ENCODE peak calls at places on chromosomes 3 and 15, in ten cellular contexts. One of them, this sample, is unnamed.

GRCh38 chr3:38581774-38582173 is 67.7 kb downstream of the SCN5A start:
- DNase-seq in breast epithelium: no peak
- DNase-seq in brain microvascular endothelial cell: no peak
- DNase-seq in thoracic aorta: no peak
- DNase-seq in neuronal stem cell: no peak
- DNase-seq in PC-3: no peak
- DNase-seq in astrocyte: no peak
- DNase-seq in aorta: no peak
- DNase-seq in GM23248: no peak
- DNase-seq in CD8-positive, alpha-beta T cell: no peak
- DNase-seq in this sample: peak

GRCh38 chr15:85581495-85581894 is 201.1 kb downstream of the AKAP13 start:
- DNase-seq in thoracic aorta: no peak
- DNase-seq in CD8-positive, alpha-beta T cell: peak
- DNase-seq in brain microvascular endothelial cell: no peak
- DNase-seq in PC-3: no peak
- DNase-seq in breast epithelium: no peak
- DNase-seq in GM23248: no peak
- DNase-seq in neuronal stem cell: no peak
- DNase-seq in astrocyte: no peak
- DNase-seq in aorta: peak
- DNase-seq in this sample: no peak

GRCh38 chr3:9583792-9584191 is 30.2 kb upstream of the LHFPL4 start:
- DNase-seq in GM23248: no peak
- DNase-seq in breast epithelium: no peak
- DNase-seq in thoracic aorta: no peak
- DNase-seq in CD8-positive, alpha-beta T cell: no peak
- DNase-seq in brain microvascular endothelial cell: no peak
- DNase-seq in neuronal stem cell: no peak
- DNase-seq in PC-3: peak
- DNase-seq in aorta: no peak
- DNase-seq in astrocyte: no peak
- DNase-seq in this sample: no peak

GRCh38 chr15:63444607-63445006 is 59.8 kb upstream of the USP3 start:
- DNase-seq in GM23248: no peak
- DNase-seq in brain microvascular endothelial cell: no peak
- DNase-seq in breast epithelium: no peak
- DNase-seq in thoracic aorta: no peak
- DNase-seq in PC-3: no peak
- DNase-seq in CD8-positive, alpha-beta T cell: no peak
- DNase-seq in astrocyte: no peak
- DNase-seq in neuronal stem cell: no peak
- DNase-seq in aorta: no peak
- DNase-seq in this sample: no peak

GRCh38 chr3:134607054-134608022 is 43.5 kb downstream of the KY start:
- DNase-seq in PC-3: no peak
- DNase-seq in aorta: no peak
- DNase-seq in thoracic aorta: no peak
- DNase-seq in brain microvascular endothelial cell: no peak
- DNase-seq in neuronal stem cell: no peak
- DNase-seq in CD8-positive, alpha-beta T cell: no peak
- DNase-seq in GM23248: no peak
- DNase-seq in breast epithelium: no peak
- DNase-seq in astrocyte: peak
- DNase-seq in this sample: no peak

GRCh38 chr3:160804762-160805161 is 48.7 kb downstream of the PPM1L start:
- DNase-seq in aorta: peak
- DNase-seq in PC-3: no peak
- DNase-seq in CD8-positive, alpha-beta T cell: no peak
- DNase-seq in brain microvascular endothelial cell: peak
- DNase-seq in astrocyte: no peak
- DNase-seq in neuronal stem cell: no peak
- DNase-seq in breast epithelium: no peak
- DNase-seq in GM23248: peak
- DNase-seq in thoracic aorta: no peak
- DNase-seq in this sample: no peak

GRCh38 chr3:17686613-17687012 is 55.8 kb downstream of the TBC1D5 start:
- DNase-seq in aorta: no peak
- DNase-seq in brain microvascular endothelial cell: no peak
- DNase-seq in astrocyte: no peak
- DNase-seq in GM23248: peak
- DNase-seq in neuronal stem cell: no peak
- DNase-seq in PC-3: peak
- DNase-seq in breast epithelium: no peak
- DNase-seq in thoracic aorta: no peak
- DNase-seq in CD8-positive, alpha-beta T cell: no peak
- DNase-seq in this sample: no peak

GRCh38 chr3:10883478-10884234 is 67.6 kb downstream of the SLC6A11 start:
- DNase-seq in GM23248: peak
- DNase-seq in breast epithelium: no peak
- DNase-seq in aorta: no peak
- DNase-seq in CD8-positive, alpha-beta T cell: no peak
- DNase-seq in PC-3: peak
- DNase-seq in astrocyte: no peak
- DNase-seq in brain microvascular endothelial cell: peak
- DNase-seq in neuronal stem cell: peak
- DNase-seq in thoracic aorta: no peak
- DNase-seq in this sample: no peak

GRCh38 chr15:41501961-41502786 is 8.5 kb downstream of the ITPKA start:
- DNase-seq in thoracic aorta: no peak
- DNase-seq in astrocyte: no peak
- DNase-seq in PC-3: no peak
- DNase-seq in GM23248: peak
- DNase-seq in brain microvascular endothelial cell: no peak
- DNase-seq in CD8-positive, alpha-beta T cell: peak
- DNase-seq in neuronal stem cell: no peak
- DNase-seq in breast epithelium: no peak
- DNase-seq in aorta: no peak
- DNase-seq in this sample: no peak

GRCh38 chr15:60399931-60400330 is 2.1 kb upstream of the ANXA2 start:
- DNase-seq in aorta: no peak
- DNase-seq in astrocyte: peak
- DNase-seq in brain microvascular endothelial cell: no peak
- DNase-seq in CD8-positive, alpha-beta T cell: no peak
- DNase-seq in thoracic aorta: no peak
- DNase-seq in neuronal stem cell: no peak
- DNase-seq in breast epithelium: no peak
- DNase-seq in GM23248: peak
- DNase-seq in PC-3: peak
- DNase-seq in this sample: no peak

GRCh38 chr15:29736745-29737023 is 85.6 kb downstream of the TJP1 start:
- DNase-seq in neuronal stem cell: no peak
- DNase-seq in CD8-positive, alpha-beta T cell: no peak
- DNase-seq in astrocyte: peak
- DNase-seq in GM23248: peak
- DNase-seq in thoracic aorta: no peak
- DNase-seq in aorta: no peak
- DNase-seq in brain microvascular endothelial cell: peak
- DNase-seq in breast epithelium: no peak
- DNase-seq in PC-3: peak
- DNase-seq in this sample: no peak

GRCh38 chr15:59656935-59657634 is at the start of gene GTF2A2:
- DNase-seq in GM23248: peak
- DNase-seq in CD8-positive, alpha-beta T cell: peak
- DNase-seq in breast epithelium: peak
- DNase-seq in aorta: peak
- DNase-seq in PC-3: peak
- DNase-seq in astrocyte: peak
- DNase-seq in brain microvascular endothelial cell: peak
- DNase-seq in thoracic aorta: peak
- DNase-seq in neuronal stem cell: peak
- DNase-seq in this sample: peak

GRCh38 chr3:185760550-185760949 is 64.3 kb downstream of the IGF2BP2 start:
- DNase-seq in astrocyte: no peak
- DNase-seq in thoracic aorta: no peak
- DNase-seq in PC-3: no peak
- DNase-seq in breast epithelium: no peak
- DNase-seq in CD8-positive, alpha-beta T cell: no peak
- DNase-seq in aorta: no peak
- DNase-seq in GM23248: peak
- DNase-seq in neuronal stem cell: no peak
- DNase-seq in brain microvascular endothelial cell: no peak
- DNase-seq in this sample: no peak
- H3K27ac ChIP-seq in astrocyte: no peak
- H3K27ac ChIP-seq in thoracic aorta: no peak
- H3K27ac ChIP-seq in PC-3: peak
- H3K27ac ChIP-seq in breast epithelium: peak
- H3K27ac ChIP-seq in CD8-positive, alpha-beta T cell: no peak
- H3K27ac ChIP-seq in aorta: no peak
- H3K27ac ChIP-seq in GM23248: peak
- H3K27ac ChIP-seq in neuronal stem cell: no peak
- H3K27ac ChIP-seq in brain microvascular endothelial cell: no peak
- H3K27ac ChIP-seq in this sample: no peak

GRCh38 chr3:194104041-194104751 is 31.8 kb upstream of the HES1 start:
- DNase-seq in aorta: no peak
- DNase-seq in CD8-positive, alpha-beta T cell: no peak
- DNase-seq in brain microvascular endothelial cell: no peak
- DNase-seq in PC-3: peak
- DNase-seq in astrocyte: no peak
- DNase-seq in breast epithelium: no peak
- DNase-seq in GM23248: no peak
- DNase-seq in neuronal stem cell: no peak
- DNase-seq in thoracic aorta: no peak
- DNase-seq in this sample: no peak
- H3K27ac ChIP-seq in aorta: no peak
- H3K27ac ChIP-seq in CD8-positive, alpha-beta T cell: no peak
- H3K27ac ChIP-seq in brain microvascular endothelial cell: no peak
- H3K27ac ChIP-seq in PC-3: no peak
- H3K27ac ChIP-seq in astrocyte: no peak
- H3K27ac ChIP-seq in breast epithelium: no peak
- H3K27ac ChIP-seq in GM23248: no peak
- H3K27ac ChIP-seq in neuronal stem cell: no peak
- H3K27ac ChIP-seq in thoracic aorta: no peak
- H3K27ac ChIP-seq in this sample: no peak

DNA sequence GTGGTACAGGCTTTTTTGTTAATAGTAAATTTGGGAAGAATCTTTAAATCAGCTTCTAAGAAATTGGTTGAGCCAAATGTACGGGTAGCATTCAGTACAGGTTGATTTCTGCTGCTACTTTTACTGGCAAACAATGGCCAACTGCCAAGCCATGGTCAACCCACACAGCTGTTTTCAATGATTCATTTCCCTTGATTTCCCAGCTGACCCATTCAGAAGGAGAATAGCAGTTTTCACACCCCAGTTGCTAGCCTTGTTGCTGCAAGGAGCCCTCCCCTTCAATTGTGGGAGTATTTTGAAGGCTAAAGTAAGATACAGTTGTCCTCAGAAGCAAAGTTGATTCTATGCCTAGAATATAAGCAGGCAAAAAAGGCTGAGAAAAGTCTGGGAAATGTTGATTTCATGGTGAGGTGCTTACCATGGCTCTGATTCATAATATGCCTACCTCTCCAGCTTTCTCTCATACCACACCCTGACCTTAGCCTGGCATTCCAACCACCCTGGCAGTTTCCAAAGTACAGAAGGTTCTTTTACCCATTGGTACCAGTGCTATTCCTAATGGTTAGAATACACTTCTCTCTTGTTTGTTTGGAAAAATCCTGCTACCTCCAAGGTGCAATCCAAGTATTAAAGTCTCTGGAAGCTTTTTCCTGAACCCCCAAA is 320.3 kb upstream of the TGFBR2 start:
- DNase-seq in GM23248: peak
- DNase-seq in breast epithelium: no peak
- DNase-seq in PC-3: peak
- DNase-seq in aorta: peak
- DNase-seq in neuronal stem cell: no peak
- DNase-seq in CD8-positive, alpha-beta T cell: no peak
- DNase-seq in brain microvascular endothelial cell: peak
- DNase-seq in astrocyte: peak
- DNase-seq in thoracic aorta: peak
- DNase-seq in this sample: peak
- H3K27ac ChIP-seq in GM23248: peak
- H3K27ac ChIP-seq in breast epithelium: peak
- H3K27ac ChIP-seq in PC-3: peak
- H3K27ac ChIP-seq in aorta: peak
- H3K27ac ChIP-seq in neuronal stem cell: peak
- H3K27ac ChIP-seq in CD8-positive, alpha-beta T cell: no peak
- H3K27ac ChIP-seq in brain microvascular endothelial cell: peak
- H3K27ac ChIP-seq in astrocyte: peak
- H3K27ac ChIP-seq in thoracic aorta: peak
- H3K27ac ChIP-seq in this sample: peak

GRCh38 chr3:105674437-105675065 is 194.3 kb downstream of the CBLB start:
- DNase-seq in GM23248: no peak
- DNase-seq in aorta: no peak
- DNase-seq in thoracic aorta: no peak
- DNase-seq in astrocyte: no peak
- DNase-seq in brain microvascular endothelial cell: no peak
- DNase-seq in CD8-positive, alpha-beta T cell: no peak
- DNase-seq in PC-3: no peak
- DNase-seq in breast epithelium: no peak
- DNase-seq in neuronal stem cell: no peak
- DNase-seq in this sample: no peak
- H3K27ac ChIP-seq in GM23248: no peak
- H3K27ac ChIP-seq in aorta: no peak
- H3K27ac ChIP-seq in thoracic aorta: no peak
- H3K27ac ChIP-seq in astrocyte: no peak
- H3K27ac ChIP-seq in brain microvascular endothelial cell: no peak
- H3K27ac ChIP-seq in CD8-positive, alpha-beta T cell: no peak
- H3K27ac ChIP-seq in PC-3: no peak
- H3K27ac ChIP-seq in breast epithelium: no peak
- H3K27ac ChIP-seq in neuronal stem cell: no peak
- H3K27ac ChIP-seq in this sample: no peak

DNA sequence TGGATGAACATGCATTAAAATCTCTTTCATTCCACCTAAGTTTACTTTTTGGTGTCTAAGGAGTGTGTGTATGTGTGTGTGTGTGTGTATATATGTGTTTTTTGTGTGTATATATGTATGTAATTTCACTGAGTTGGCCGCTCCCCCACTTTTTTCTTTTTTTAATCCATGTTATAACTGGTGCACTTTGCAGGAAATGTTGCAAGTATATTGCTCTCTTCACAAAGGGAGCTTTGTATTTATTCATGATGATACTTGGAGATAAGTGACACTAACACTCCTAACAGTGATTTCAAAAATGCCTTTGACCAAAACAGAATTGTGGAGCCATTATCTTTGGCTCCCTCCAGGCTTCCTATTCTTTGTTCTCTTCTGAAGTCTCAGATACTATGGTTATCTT is 95.8 kb downstream of the FNDC3B start:
- DNase-seq in PC-3: no peak
- DNase-seq in thoracic aorta: no peak
- DNase-seq in aorta: no peak
- DNase-seq in breast epithelium: no peak
- DNase-seq in GM23248: no peak
- DNase-seq in CD8-positive, alpha-beta T cell: no peak
- DNase-seq in neuronal stem cell: no peak
- DNase-seq in astrocyte: no peak
- DNase-seq in brain microvascular endothelial cell: no peak
- DNase-seq in this sample: no peak
- H3K27ac ChIP-seq in PC-3: peak
- H3K27ac ChIP-seq in thoracic aorta: no peak
- H3K27ac ChIP-seq in aorta: no peak
- H3K27ac ChIP-seq in breast epithelium: peak
- H3K27ac ChIP-seq in GM23248: peak
- H3K27ac ChIP-seq in CD8-positive, alpha-beta T cell: no peak
- H3K27ac ChIP-seq in neuronal stem cell: no peak
- H3K27ac ChIP-seq in astrocyte: peak
- H3K27ac ChIP-seq in brain microvascular endothelial cell: peak
- H3K27ac ChIP-seq in this sample: peak